ENCODE peak calls at places on chromosomes 13 and 19, in seven cellular contexts. L is H9, E is mesendoderm, R is neuronal stem cell, O is mesenchymal stem cell, U is H1, H is trophoblast cell. A is an unnamed sample.
A peak's percentile ranks its signal among the peaks of the same experiment; 100 is the strongest.

GRCh38 chr13:72430923-72431322 is 296.5 kb downstream of the MZT1 start:
- DNase-seq in U (no peak), O (no peak), R (no peak), E (peak; percentile 5), H (no peak), L (no peak), A (no peak)

GRCh38 chr19:44824758-44825157 is 15.9 kb downstream of the BCAM start:
- DNase-seq in R (no peak), E (no peak), L (no peak), H (no peak), O (no peak), U (no peak), A (no peak)

GRCh38 chr13:93388701-93389100 is 162.1 kb downstream of the GPC6 start:
- DNase-seq in E (no peak), R (no peak), L (no peak), H (no peak), O (peak; percentile 57), U (no peak), A (peak; percentile 86)

GRCh38 chr19:13154241-13154778 is 4.1 kb downstream of the IER2 start:
- DNase-seq in R (peak; percentile 46), U (no peak), O (peak; percentile 82), E (peak; percentile 72), L (peak; percentile 41), H (peak; percentile 79), A (peak; percentile 95)

GRCh38 chr13:98083507-98083906 is 59.4 kb upstream of the FARP1 start:
- DNase-seq in U (no peak), E (no peak), H (peak; percentile 93), L (no peak), O (peak; percentile 86), R (no peak), A (peak; percentile 98)

GRCh38 chr19:41886761-41887710 is 4.1 kb downstream of the ARHGEF1 start:
- DNase-seq in O (no peak), U (no peak), R (no peak), E (peak; percentile 43), L (no peak), H (no peak), A (no peak)

GRCh38 chr13:40096357-40096911 is 441.0 kb downstream of the COG6 start:
- DNase-seq in L (no peak), E (no peak), R (no peak), H (no peak), U (no peak), O (no peak), A (no peak)

GRCh38 chr13:113023217-113023597 is 54.2 kb downstream of the MCF2L start:
- DNase-seq in R (no peak), L (no peak), U (no peak), O (peak; percentile 5), H (no peak), E (peak; percentile 88), A (no peak)

GRCh38 chr13:109781384-109782065 is 4.9 kb downstream of the IRS2 start:
- DNase-seq in O (no peak), L (no peak), E (no peak), U (no peak), H (no peak), R (no peak), A (no peak)

GRCh38 chr19:35114656-35115537 is 726 bp upstream of the FXYD3 start:
- DNase-seq in L (peak; percentile 87), U (peak; percentile 73), R (peak; percentile 91), H (peak; percentile 62), E (peak; percentile 84), O (peak; percentile 47), A (peak; percentile 27)

GRCh38 chr19:17325881-17326594 is 8.6 kb downstream of the ANO8 start:
- DNase-seq in O (no peak), U (no peak), E (no peak), L (no peak), H (peak; percentile 69), R (no peak), A (no peak)

GRCh38 chr13:57832187-57832586 is 200.6 kb downstream of the PCDH17 start:
- DNase-seq in E (no peak), U (no peak), R (no peak), O (no peak), L (no peak), H (no peak), A (no peak)

GRCh38 chr19:12872941-12873890 is 8.0 kb downstream of the DNASE2 start:
- DNase-seq in R (no peak), H (peak; percentile 97), O (peak; percentile 26), E (peak; percentile 66), U (no peak), L (peak; percentile 84), A (peak; percentile 37)

GRCh38 chr13:46575843-46576242 is 22.9 kb downstream of the LRCH1 start:
- DNase-seq in H (no peak), R (no peak), O (peak; percentile 69), E (no peak), L (no peak), U (no peak), A (peak; percentile 89)

GRCh38 chr19:49200238-49200862 is 42.8 kb downstream of the TRPM4 start:
- DNase-seq in L (peak; percentile 47), O (no peak), H (no peak), U (no peak), R (no peak), E (peak; percentile 19), A (no peak)

GRCh38 chr19:38726761-38727301 is 17.4 kb downstream of the CAPN12 start:
- DNase-seq in O (no peak), E (no peak), U (no peak), H (no peak), L (no peak), R (no peak), A (no peak)

GRCh38 chr19:17932485-17933338 is at the start of gene CCDC124:
- DNase-seq in O (peak; percentile 94), U (peak; percentile 86), H (peak; percentile 96), L (peak; percentile 95), R (peak; percentile 92), E (peak; percentile 96), A (peak; percentile 89)

GRCh38 chr13:88651531-88651930 is 980.4 kb downstream of the SLITRK5 start:
- DNase-seq in E (no peak), U (no peak), H (no peak), R (no peak), L (no peak), O (no peak), A (no peak)

GRCh38 chr13:88648598-88649373 is 977.6 kb downstream of the SLITRK5 start:
- DNase-seq in E (no peak), O (no peak), U (no peak), H (no peak), R (no peak), L (no peak), A (no peak)

DNA sequence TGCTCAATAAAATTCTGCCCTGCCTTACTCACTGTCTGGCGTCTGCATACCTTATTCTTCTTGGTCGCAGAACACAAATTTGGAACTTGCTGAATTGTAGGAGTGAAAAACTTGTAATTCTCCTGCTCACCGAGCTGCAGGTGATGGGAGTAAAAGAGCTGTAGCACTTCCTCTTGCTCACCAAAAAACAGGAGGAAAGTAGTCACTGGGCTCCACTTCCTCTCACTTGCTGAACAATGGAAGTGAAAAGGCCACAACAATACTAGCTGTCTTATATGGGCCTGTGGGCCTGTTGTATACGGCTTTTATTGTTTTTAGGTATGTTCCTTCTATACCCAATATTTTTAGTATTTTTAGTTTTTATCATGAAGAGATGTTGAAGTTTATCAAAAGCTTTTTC is 978.7 kb downstream of the SLITRK5 start:
- DNase-seq in O (no peak), R (no peak), L (no peak), U (no peak), E (no peak), H (no peak), A (no peak)
- H3K79me1 ChIP-seq in O (no peaks in the 10 kb centered on the region), R (no peaks in the 10 kb centered on the region), L (no peaks in the 10 kb centered on the region), U (no peaks in the 10 kb centered on the region), E (no peaks in the 10 kb centered on the region), H (no peaks in the 10 kb centered on the region), A (no peaks in the 10 kb centered on the region)

DNA sequence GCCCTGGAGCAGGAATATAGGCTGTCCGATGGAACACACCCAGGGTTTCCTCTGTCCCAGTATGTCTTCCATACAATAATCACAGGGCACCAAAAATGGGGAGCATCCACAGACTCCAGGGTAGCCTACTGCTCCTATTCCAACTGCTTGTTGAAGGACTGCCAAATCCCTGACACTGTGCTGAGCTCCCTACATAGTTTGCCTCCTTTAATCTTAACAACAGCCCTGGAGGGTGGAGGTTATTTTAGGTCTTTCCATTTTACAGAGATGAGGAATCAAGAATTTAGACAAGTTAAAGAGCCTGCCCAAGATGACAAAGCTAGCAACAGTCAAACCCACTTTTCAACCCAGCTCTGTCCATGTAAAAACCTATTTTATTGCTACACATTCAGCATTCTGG is 790.4 kb downstream of the DIAPH3 start:
- DNase-seq in L (no peak), H (no peak), E (no peak), R (no peak), U (no peak), O (no peak), A (no peak)
- H3K79me1 ChIP-seq in L (no peaks in the 10 kb centered on the region), H (peaks cover 3% of the 10 kb centered on the region), E (no peaks in the 10 kb centered on the region), R (no peaks in the 10 kb centered on the region), U (no peaks in the 10 kb centered on the region), O (no peaks in the 10 kb centered on the region), A (no peaks in the 10 kb centered on the region)

GRCh38 chr13:87867426-87867825 is 196.3 kb downstream of the SLITRK5 start:
- DNase-seq in E (no peak), R (no peak), H (no peak), O (no peak), L (no peak), U (no peak), A (no peak)
- H3K79me1 ChIP-seq in E (no peaks in the 10 kb centered on the region), R (no peaks in the 10 kb centered on the region), H (no peaks in the 10 kb centered on the region), O (no peaks in the 10 kb centered on the region), L (no peaks in the 10 kb centered on the region), U (no peaks in the 10 kb centered on the region), A (no peaks in the 10 kb centered on the region)

GRCh38 chr19:40511487-40511886 is 44.7 kb downstream of the SPTBN4 start:
- DNase-seq in O (no peak), E (no peak), L (no peak), H (no peak), U (no peak), R (no peak), A (no peak)

GRCh38 chr19:40513345-40513678 is 46.5 kb downstream of the SPTBN4 start:
- DNase-seq in E (no peak), R (no peak), O (no peak), L (no peak), U (no peak), H (no peak), A (no peak)

GRCh38 chr19:40512473-40513344 is 45.9 kb downstream of the SPTBN4 start:
- DNase-seq in E (peak; percentile 55), L (peak; percentile 67), R (peak; percentile 54), H (peak; percentile 58), O (peak; percentile 8), U (no peak), A (peak; percentile 11)

GRCh38 chr19:40512110-40512472 is 45.3 kb downstream of the SPTBN4 start:
- DNase-seq in H (no peak), R (no peak), E (no peak), L (no peak), O (no peak), U (no peak), A (no peak)

DNA sequence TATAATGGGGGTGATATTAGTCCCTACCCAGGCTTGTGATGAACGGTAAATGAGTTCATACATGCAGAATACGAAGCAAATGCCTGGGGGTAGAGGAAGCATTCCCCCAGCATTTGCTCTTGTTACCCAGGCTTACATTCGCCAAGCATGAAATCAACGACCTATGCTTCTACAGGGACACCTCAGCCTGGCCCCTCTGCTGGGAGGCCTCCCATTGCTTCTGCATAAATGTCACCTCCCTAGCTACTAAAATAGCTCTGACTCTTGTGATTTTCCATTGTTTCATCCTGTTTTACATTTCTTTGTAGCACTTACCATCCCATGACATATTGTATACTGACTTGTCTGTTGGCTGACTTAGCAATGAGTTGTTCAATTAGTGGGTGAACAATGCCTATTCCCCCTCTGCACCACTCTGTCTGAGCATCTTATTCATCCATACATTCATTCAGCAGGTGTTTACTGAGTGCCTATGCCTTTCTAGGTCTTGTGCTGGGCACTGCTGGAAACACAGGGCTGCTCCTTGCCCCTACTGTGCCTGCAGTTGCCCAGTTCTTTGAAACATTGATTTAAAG is 47.0 kb downstream of the SPTBN4 start:
- DNase-seq in H (no peak), L (no peak), O (no peak), E (no peak), U (no peak), R (no peak), A (no peak)
- H3K79me1 ChIP-seq in H (no peaks in the 10 kb centered on the region), L (no peaks in the 10 kb centered on the region), O (no peaks in the 10 kb centered on the region), E (no peaks in the 10 kb centered on the region), U (no peaks in the 10 kb centered on the region), R (peaks cover 2% of the 10 kb centered on the region), A (no peaks in the 10 kb centered on the region)

A was measured in IMR-90.